ENCODE peak calls at places on chromosomes 13 and 19, in seven cellular contexts. X is foreskin keratinocyte, R is PC-9, I is IMR-90, U is mesendoderm, Z is hepatocyte, P is lung. V is an unnamed sample. For H3K4me1, the result is how much of the 10 kb centered on the place peaks cover.

GRCh38 chr13:30442854-30443379 is 20.6 kb downstream of the UBE2L5 start:
- DNase-seq in X (no peak), R (no peak), I (no peak), U (no peak), Z (no peak), P (no peak), V (no peak)

GRCh38 chr19:35517342-35517741 is 3.9 kb upstream of the DMKN start:
- DNase-seq in X (no peak), R (no peak), I (no peak), U (no peak), Z (no peak), P (no peak), V (no peak)

GRCh38 chr19:3433805-3434540 is 46.4 kb downstream of the SMIM24 start:
- DNase-seq in X (no peak), R (no peak), I (no peak), U (no peak), Z (no peak), P (no peak), V (no peak)

GRCh38 chr19:45670670-45671453 is 2.8 kb downstream of the GIPR start:
- DNase-seq in X (peak), R (peak), I (peak), U (peak), Z (peak), P (peak), V (peak)

GRCh38 chr13:32713397-32713796 is 127.1 kb downstream of the PDS5B start:
- DNase-seq in X (no peak), R (no peak), I (no peak), U (no peak), Z (no peak), P (no peak), V (no peak)

GRCh38 chr13:23928985-23929384 is 31.7 kb upstream of the C1QTNF9B start:
- DNase-seq in X (peak), R (no peak), I (peak), U (peak), Z (no peak), P (no peak), V (no peak)

GRCh38 chr13:51729853-51730553 is 74.0 kb downstream of the DHRS12 start:
- DNase-seq in X (peak), R (peak), I (peak), U (peak), Z (peak), P (no peak), V (peak)

GRCh38 chr19:3916033-3916432 is 16.8 kb upstream of the NMRK2 start:
- DNase-seq in X (no peak), R (no peak), I (no peak), U (no peak), Z (no peak), P (no peak), V (no peak)

GRCh38 chr13:44040070-44040753 is 160.5 kb downstream of the LACC1 start:
- DNase-seq in X (no peak), R (no peak), I (peak), U (no peak), Z (no peak), P (no peak), V (no peak)

GRCh38 chr13:112169941-112170822 is 103.2 kb downstream of the SOX1 start:
- DNase-seq in X (no peak), R (no peak), I (no peak), U (no peak), Z (no peak), P (no peak), V (no peak)

GRCh38 chr19:13920940-13921744 is 15.1 kb downstream of the CC2D1A start:
- DNase-seq in X (peak), R (no peak), I (peak), U (peak), Z (no peak), P (peak), V (no peak)

DNA sequence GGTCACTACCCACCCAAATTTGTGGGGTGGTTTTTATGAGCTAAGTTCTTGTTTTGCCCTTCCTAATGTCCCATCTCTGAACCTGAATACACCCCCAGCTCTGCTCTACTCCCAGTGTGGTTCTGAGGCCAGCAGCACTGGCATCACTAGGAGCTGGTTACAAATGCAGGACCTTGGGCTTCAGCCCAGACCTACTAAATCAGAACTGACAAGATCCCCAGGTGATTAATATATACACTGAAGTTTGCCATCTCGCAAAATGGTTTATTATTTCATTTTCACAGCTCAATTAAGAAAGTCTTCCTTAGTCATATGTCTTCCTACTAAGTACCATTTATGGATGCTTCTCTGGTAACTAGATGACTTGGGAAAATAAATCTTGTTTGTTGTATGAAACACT is 67.8 kb downstream of the FOXO1 start:
- DNase-seq in X (no peak), R (no peak), I (no peak), U (no peak), Z (no peak), P (no peak), V (no peak)
- H3K4me1 ChIP-seq in X (under half), R (under half), I (under half), U (under half), Z (under half), P (under half), V (under half)

GRCh38 chr19:29711584-29712132 is 3.4 kb downstream of the C19orf12 start:
- DNase-seq in X (no peak), R (no peak), I (no peak), U (no peak), Z (no peak), P (no peak), V (no peak)

GRCh38 chr19:29704562-29705558 is 10.2 kb downstream of the C19orf12 start:
- DNase-seq in X (no peak), R (no peak), I (no peak), U (no peak), Z (no peak), P (no peak), V (no peak)

GRCh38 chr19:29706635-29707034 is 8.4 kb downstream of the C19orf12 start:
- DNase-seq in X (no peak), R (no peak), I (no peak), U (no peak), Z (no peak), P (no peak), V (no peak)

GRCh38 chr19:29705706-29706105 is 9.4 kb downstream of the C19orf12 start:
- DNase-seq in X (no peak), R (no peak), I (no peak), U (no peak), Z (no peak), P (no peak), V (no peak)

GRCh38 chr19:29708553-29709439 is 6.3 kb downstream of the C19orf12 start:
- DNase-seq in X (no peak), R (no peak), I (no peak), U (no peak), Z (peak), P (no peak), V (peak)
- H3K4me1 ChIP-seq in X (under half), R (under half), I (under half), U (under half), Z (under half), P (under half), V (under half)

GRCh38 chr13:110911880-110912279 is 3.0 kb downstream of the ANKRD10 start:
- DNase-seq in X (peak), R (no peak), I (peak), U (no peak), Z (no peak), P (no peak), V (no peak)

GRCh38 chr13:110904748-110905147 is 10.1 kb downstream of the ANKRD10 start:
- DNase-seq in X (no peak), R (no peak), I (no peak), U (no peak), Z (no peak), P (no peak), V (no peak)

GRCh38 chr13:110907951-110908898 is 6.6 kb downstream of the ANKRD10 start:
- DNase-seq in X (peak), R (peak), I (peak), U (peak), Z (peak), P (no peak), V (no peak)

GRCh38 chr13:110910013-110910890 is 4.6 kb downstream of the ANKRD10 start:
- DNase-seq in X (no peak), R (no peak), I (no peak), U (no peak), Z (no peak), P (no peak), V (peak)

DNA sequence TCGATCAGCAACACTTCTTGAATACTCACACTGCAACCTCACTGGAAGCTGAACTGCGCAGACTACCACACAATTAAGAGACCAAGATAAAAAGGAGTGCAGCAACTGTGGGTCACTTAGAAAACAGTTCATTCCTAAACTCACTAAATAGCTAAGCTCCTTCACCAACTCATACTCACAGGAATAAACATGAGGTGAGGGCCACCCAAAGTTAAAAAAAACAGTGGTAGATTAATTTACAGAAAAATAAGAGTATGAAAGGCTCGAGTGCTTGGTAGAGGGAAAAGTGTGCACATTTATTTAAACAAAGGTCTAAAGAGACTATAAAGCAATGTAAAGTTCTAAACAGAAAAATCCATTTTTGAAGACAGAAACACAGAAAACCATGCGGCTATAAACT is 7.6 kb downstream of the ANKRD10 start:
- DNase-seq in X (no peak), R (no peak), I (no peak), U (no peak), Z (no peak), P (no peak), V (no peak)
- H3K4me1 ChIP-seq in X (under half), R (under half), I (under half), U (under half), Z (under half), P (under half), V (under half)

DNA sequence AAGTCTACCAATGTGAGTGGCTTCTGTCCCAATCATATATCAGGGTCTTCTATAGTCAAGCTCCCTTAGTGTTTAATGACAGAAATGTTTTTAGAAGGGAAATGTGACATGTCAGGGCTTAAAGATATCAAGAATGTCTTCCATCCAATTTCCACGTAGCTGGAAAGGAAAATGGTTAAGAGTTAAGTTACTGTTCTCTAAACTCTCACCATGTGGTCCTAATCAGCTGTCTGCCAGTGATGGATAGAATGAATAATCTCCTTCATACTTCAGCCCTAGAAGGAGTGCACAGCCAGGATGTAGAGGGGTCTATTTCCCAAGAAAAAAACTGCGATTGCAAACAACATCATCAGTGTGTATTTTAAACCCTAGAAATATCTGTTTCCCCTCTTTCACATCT is 36.3 kb downstream of the FLT1 start:
- DNase-seq in X (no peak), R (no peak), I (no peak), U (no peak), Z (no peak), P (no peak), V (no peak)
- H3K4me1 ChIP-seq in X (under half), R (under half), I (under half), U (under half), Z (under half), P (under half), V (under half)

GRCh38 chr19:11378319-11379189 is 4.1 kb downstream of the SWSAP1 start:
- DNase-seq in X (peak), R (peak), I (peak), U (peak), Z (peak), P (no peak), V (peak)

GRCh38 chr19:11382898-11383705 is 1.0 kb downstream of the EPOR start:
- DNase-seq in X (no peak), R (peak), I (no peak), U (peak), Z (peak), P (peak), V (peak)

GRCh38 chr19:11381535-11382369 is 2.4 kb downstream of the EPOR start:
- DNase-seq in X (peak), R (no peak), I (peak), U (peak), Z (peak), P (peak), V (peak)

GRCh38 chr19:11379857-11380350 is 4.2 kb downstream of the EPOR start:
- DNase-seq in X (no peak), R (no peak), I (no peak), U (no peak), Z (no peak), P (no peak), V (no peak)

DNA sequence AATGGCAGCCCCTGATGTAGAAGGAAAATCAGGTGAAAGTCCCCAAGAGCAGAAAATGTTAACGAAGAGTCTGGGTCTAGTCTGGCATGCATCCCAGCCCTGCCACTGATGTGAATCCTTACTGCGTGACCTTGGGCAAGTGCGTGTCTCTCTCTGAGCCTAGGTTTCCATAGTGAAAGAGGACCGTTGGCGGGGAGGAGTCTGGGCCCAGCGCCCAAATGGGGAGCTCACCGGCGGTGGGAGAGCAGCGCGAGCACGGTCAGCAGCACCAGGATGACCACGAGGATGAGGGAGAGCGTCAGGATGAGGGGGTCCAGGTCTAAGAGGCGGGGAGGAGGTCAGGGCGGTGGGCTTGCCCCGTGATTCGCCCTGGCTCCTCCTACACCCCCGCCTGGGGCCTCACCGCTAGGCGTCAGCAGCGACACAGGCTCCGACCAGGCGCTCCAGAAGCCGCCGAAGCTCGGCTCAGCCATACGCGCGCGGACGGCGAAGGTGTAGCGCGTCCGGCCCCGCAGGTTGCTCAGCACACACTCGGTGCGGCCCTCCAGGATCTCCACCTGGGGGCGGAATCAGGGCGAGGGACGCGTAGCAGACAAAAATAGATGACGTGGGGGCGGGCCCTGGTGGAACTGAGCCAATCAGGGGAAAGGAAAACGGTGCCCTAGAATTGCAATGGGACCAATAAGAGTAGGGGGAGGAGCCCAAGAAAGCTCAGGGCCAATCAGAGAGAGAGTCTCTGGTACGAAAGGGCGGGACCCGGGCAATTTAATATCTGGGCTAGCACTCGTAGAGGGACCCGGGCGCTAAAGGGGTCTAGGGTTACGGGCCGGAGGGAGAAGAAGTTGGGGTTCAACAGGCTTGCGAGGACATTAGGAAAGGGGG is 3.2 kb downstream of the EPOR start:
- DNase-seq in X (peak), R (peak), I (peak), U (peak), Z (peak), P (peak), V (peak)
- H3K4me1 ChIP-seq in X (under half), R (half or more), I (under half), U (under half), Z (under half), P (under half), V (under half)

GRCh38 chr13:76610819-76611415 is 275.3 kb downstream of the KCTD12 start:
- DNase-seq in X (no peak), R (no peak), I (no peak), U (no peak), Z (no peak), P (no peak), V (no peak)
- H3K4me1 ChIP-seq in X (under half), R (under half), I (under half), U (under half), Z (under half), P (under half), V (under half)

GRCh38 chr19:10761443-10762242 is 43.8 kb downstream of the DNM2 start:
- DNase-seq in X (no peak), R (peak), I (no peak), U (no peak), Z (no peak), P (no peak), V (no peak)
- H3K4me1 ChIP-seq in X (under half), R (under half), I (under half), U (under half), Z (under half), P (under half), V (under half)

V was measured in right cardiac atrium.